ENCODE peak calls at places on chromosomes 16 and 17, in ten cellular contexts. Q is dorsolateral prefrontal cortex, T is bronchial epithelial cell, C is fibroblast of lung, E is GM12865, Z is fibroblast of mammary gland, X is cardiac muscle cell, F is ascending aorta, K is A549, G is right cardiac atrium. H is an unnamed sample.

GRCh38 chr16:75385507-75386152 is 47.7 kb downstream of the CFDP1 start:
- DNase-seq in C (peak), T (peak), G (no peak), X (peak), Z (peak), Q (no peak), F (no peak), K (peak), E (peak), H (peak)

GRCh38 chr17:44971776-44972483 is 3.8 kb upstream of the C1QL1 start:
- DNase-seq in G (no peak), Q (no peak), K (no peak), E (peak), T (peak), C (peak), Z (peak), X (no peak), F (no peak), H (no peak)

GRCh38 chr16:67188798-67189197 is 1.1 kb downstream of the EXOC3L1 start:
- DNase-seq in G (peak), X (no peak), Q (no peak), T (no peak), F (no peak), Z (no peak), E (no peak), K (no peak), C (no peak), H (no peak)

GRCh38 chr16:13099822-13100221 is 198.4 kb downstream of the SHISA9 start:
- DNase-seq in Z (no peak), E (no peak), C (no peak), T (no peak), X (no peak), K (no peak), F (no peak), Q (no peak), G (no peak), H (no peak)

GRCh38 chr16:82031116-82032084 is 3.7 kb upstream of the HSD17B2 start:
- DNase-seq in T (peak), X (peak), Q (no peak), C (peak), K (peak), G (no peak), Z (peak), F (no peak), E (peak), H (peak)

GRCh38 chr17:48100160-48100559 is 1.1 kb downstream of the CBX1 start:
- DNase-seq in C (peak), Z (peak), T (peak), K (no peak), F (peak), G (no peak), E (no peak), X (peak), Q (no peak), H (no peak)

GRCh38 chr16:56700195-56700594 is 17.9 kb downstream of the MT1X start:
- DNase-seq in F (no peak), C (no peak), Z (peak), G (no peak), E (no peak), T (no peak), K (no peak), Q (no peak), X (no peak), H (no peak)

GRCh38 chr17:81510798-81511549 is 1.6 kb downstream of the ACTG1 start:
- DNase-seq in E (peak), Q (no peak), K (no peak), F (no peak), G (peak), T (no peak), X (peak), Z (no peak), C (peak), H (no peak)

GRCh38 chr17:6455321-6455705 is 11.1 kb downstream of the PIMREG start:
- DNase-seq in G (peak), Z (peak), K (no peak), C (peak), F (no peak), X (peak), E (peak), Q (no peak), T (no peak), H (no peak)

GRCh38 chr17:16272111-16272510 is 55.1 kb downstream of the PIGL start:
- DNase-seq in F (no peak), Q (no peak), X (no peak), K (no peak), G (no peak), E (no peak), C (no peak), Z (no peak), T (no peak), H (no peak)

GRCh38 chr16:48491517-48491916 is 106.3 kb upstream of the SIAH1 start:
- DNase-seq in C (peak), K (no peak), T (no peak), F (no peak), G (no peak), Q (no peak), X (peak), E (no peak), Z (peak), H (no peak)

GRCh38 chr16:12386076-12386641 is 409.6 kb downstream of the SNX29 start:
- DNase-seq in Q (no peak), T (no peak), C (no peak), K (no peak), E (no peak), G (no peak), F (no peak), Z (no peak), X (no peak), H (no peak)

GRCh38 chr16:75679366-75679765 is 2.6 kb upstream of the CPHXL2 start:
- DNase-seq in X (peak), F (no peak), C (peak), Z (no peak), K (no peak), T (no peak), Q (no peak), G (no peak), E (no peak), H (no peak)

GRCh38 chr17:29880031-29880430 is 50.0 kb downstream of the SSH2 start:
- DNase-seq in T (no peak), E (no peak), K (no peak), Q (no peak), F (no peak), Z (peak), G (no peak), X (no peak), C (peak), H (no peak)

DNA sequence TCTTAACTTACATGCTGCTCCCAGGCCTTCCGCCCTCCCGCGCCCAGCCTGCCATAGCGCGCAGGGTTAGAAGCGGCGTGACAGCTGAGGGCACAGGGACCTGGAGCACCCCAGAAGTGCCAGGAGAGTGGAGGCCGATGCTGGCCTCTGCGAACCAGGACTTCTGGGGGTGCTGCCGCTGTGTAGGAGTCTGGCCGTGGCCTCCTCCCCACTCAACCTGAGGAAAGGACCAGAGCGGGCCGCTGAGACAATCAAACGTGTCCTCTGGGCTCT is 1.9 kb upstream of the TMEM204 start:
- DNase-seq in F (no peak), G (peak), X (no peak), C (no peak), Z (no peak), E (no peak), Q (no peak), K (no peak), T (no peak), H (no peak)
- H3K4me3 ChIP-seq in F (no peak), G (no peak), X (no peak), C (no peak), Z (no peak), E (no peak), Q (no peak), K (no peak), T (no peak), H (peak)

GRCh38 chr17:43713494-43714162 is 45.0 kb downstream of the SOST start:
- DNase-seq in E (peak), F (no peak), T (no peak), K (peak), X (peak), C (peak), G (peak), Q (no peak), Z (no peak), H (no peak)
- H3K4me3 ChIP-seq in E (peak), F (peak), T (peak), K (peak), X (peak), C (peak), G (peak), Q (peak), Z (peak), H (peak)

GRCh38 chr16:89253548-89254287 is 36.2 kb downstream of the ZNF778 start:
- DNase-seq in Q (no peak), F (no peak), T (no peak), G (no peak), E (no peak), Z (no peak), K (no peak), C (no peak), X (no peak), H (no peak)

GRCh38 chr16:89257281-89257731 is 39.8 kb downstream of the ZNF778 start:
- DNase-seq in C (peak), E (no peak), Q (no peak), K (no peak), G (peak), F (no peak), T (no peak), X (peak), Z (no peak), H (no peak)

GRCh38 chr16:89261691-89262563 is 44.4 kb downstream of the ZNF778 start:
- DNase-seq in G (no peak), Z (peak), K (no peak), C (no peak), E (no peak), F (no peak), Q (no peak), T (no peak), X (no peak), H (no peak)

GRCh38 chr16:89257757-89258465 is 40.4 kb downstream of the ZNF778 start:
- DNase-seq in E (no peak), Z (no peak), X (no peak), K (no peak), F (no peak), T (no peak), G (no peak), C (no peak), Q (no peak), H (no peak)

GRCh38 chr16:89256651-89257254 is 39.2 kb downstream of the ZNF778 start:
- DNase-seq in C (peak), T (peak), X (peak), E (no peak), K (peak), F (peak), Z (peak), Q (peak), G (peak), H (peak)
- H3K4me3 ChIP-seq in C (no peak), T (no peak), X (peak), E (no peak), K (no peak), F (peak), Z (peak), Q (peak), G (peak), H (peak)

GRCh38 chr17:34580685-34581445 is 1.5 kb downstream of the TMEM132E start:
- DNase-seq in Z (no peak), G (peak), T (no peak), E (no peak), C (no peak), Q (no peak), K (no peak), F (no peak), X (no peak), H (no peak)
- H3K4me3 ChIP-seq in Z (no peak), G (peak), T (no peak), E (no peak), C (no peak), Q (peak), K (peak), F (peak), X (peak), H (no peak)

GRCh38 chr17:50426814-50427787 is 1.1 kb downstream of the ACSF2 start:
- DNase-seq in K (peak), F (no peak), T (peak), E (peak), Q (no peak), X (peak), C (peak), Z (peak), G (peak), H (no peak)

GRCh38 chr17:50429793-50430192 is 3.8 kb downstream of the ACSF2 start:
- DNase-seq in Z (no peak), X (no peak), T (no peak), E (no peak), K (no peak), G (no peak), F (no peak), C (no peak), Q (no peak), H (no peak)

GRCh38 chr17:50431219-50431618 is 5.2 kb downstream of the ACSF2 start:
- DNase-seq in G (no peak), C (no peak), T (no peak), F (no peak), K (no peak), E (no peak), Q (no peak), X (no peak), Z (no peak), H (no peak)

GRCh38 chr17:50430731-50431130 is 4.7 kb downstream of the ACSF2 start:
- DNase-seq in T (no peak), X (no peak), F (no peak), Z (no peak), G (no peak), Q (no peak), C (no peak), E (no peak), K (no peak), H (no peak)

GRCh38 chr17:50428831-50429424 is 2.9 kb downstream of the ACSF2 start:
- DNase-seq in G (no peak), E (no peak), Q (no peak), K (no peak), F (no peak), C (no peak), Z (no peak), X (no peak), T (peak), H (no peak)
- H3K4me3 ChIP-seq in G (no peak), E (no peak), Q (no peak), K (no peak), F (no peak), C (no peak), Z (no peak), X (no peak), T (no peak), H (no peak)

H was measured in HFF-Myc.